ENCODE peak calls at places on chromosomes 7 and 10, in six cellular contexts. Y is H9, G is IMR-90, O is neuronal stem cell, N is mesenchymal stem cell, J is H1. A is an unnamed sample.

GRCh38 chr7:153193144-153193595 is 433.6 kb downstream of the ACTR3B start:
- DNase-seq in Y (peak; percentile 79), G (no peak), O (peak; percentile 43), N (no peak), J (peak; percentile 34), A (peak; percentile 43)

GRCh38 chr7:17069146-17069545 is 187.4 kb upstream of the AGR3 start:
- DNase-seq in Y (no peak), G (no peak), O (no peak), N (no peak), J (no peak), A (no peak)

GRCh38 chr7:98133181-98133580 is 26.5 kb downstream of the LMTK2 start:
- DNase-seq in Y (no peak), G (no peak), O (no peak), N (peak; percentile 16), J (no peak), A (no peak)

GRCh38 chr7:105448181-105448580 is 59.5 kb upstream of the SRPK2 start:
- DNase-seq in Y (no peak), G (no peak), O (no peak), N (no peak), J (no peak), A (no peak)

GRCh38 chr7:515628-516027 is 4.0 kb downstream of the PDGFA start:
- DNase-seq in Y (peak; percentile 88), G (no peak), O (no peak), N (no peak), J (no peak), A (no peak)

GRCh38 chr7:76316984-76317781 is 14.7 kb downstream of the HSPB1 start:
- DNase-seq in Y (no peak), G (no peak), O (no peak), N (no peak), J (no peak), A (no peak)

GRCh38 chr10:70232155-70232858 is 922 bp downstream of the PPA1 start:
- DNase-seq in Y (no peak), G (peak; percentile 60), O (peak; percentile 21), N (peak; percentile 84), J (no peak), A (peak; percentile 51)

GRCh38 chr10:132470306-132471124 is 67.1 kb upstream of the INPP5A start:
- DNase-seq in Y (no peak), G (no peak), O (no peak), N (no peak), J (no peak), A (no peak)

GRCh38 chr10:75396861-75397570 is 4.5 kb downstream of the ZNF503 start:
- DNase-seq in Y (peak; percentile 50), G (no peak), O (peak; percentile 38), N (peak; percentile 56), J (no peak), A (no peak)

GRCh38 chr7:31017036-31017747 is 34.9 kb upstream of the ADCYAP1R1 start:
- DNase-seq in Y (no peak), G (no peak), O (no peak), N (no peak), J (no peak), A (no peak)

GRCh38 chr10:63227207-63227895 is 94.2 kb downstream of the NRBF2 start:
- DNase-seq in Y (no peak), G (no peak), O (no peak), N (peak; percentile 41), J (no peak), A (no peak)

GRCh38 chr7:57201895-57202210 is 69.6 kb upstream of the ZNF479 start:
- DNase-seq in Y (no peak), G (no peak), O (no peak), N (no peak), J (no peak), A (no peak)

GRCh38 chr7:16345979-16346958 is 75.1 kb downstream of the CRPPA start:
- DNase-seq in Y (no peak), G (peak; percentile 58), O (no peak), N (peak; percentile 70), J (no peak), A (peak; percentile 36)

GRCh38 chr7:27367179-27367929 is 124.8 kb downstream of the EVX1 start:
- DNase-seq in Y (no peak), G (no peak), O (no peak), N (no peak), J (no peak), A (no peak)

GRCh38 chr7:113717739-113718138 is 201.1 kb downstream of the PPP1R3A start:
- DNase-seq in Y (no peak), G (no peak), O (no peak), N (no peak), J (no peak), A (no peak)

GRCh38 chr10:47030191-47030698 is 119.0 kb downstream of the PTPN20 start:
- DNase-seq in Y (peak; percentile 10), G (no peak), O (no peak), N (no peak), J (no peak), A (no peak)

GRCh38 chr7:25815711-25816110 is 336.3 kb upstream of the NFE2L3 start:
- DNase-seq in Y (no peak), G (no peak), O (no peak), N (no peak), J (no peak), A (no peak)

GRCh38 chr7:40346554-40346953 is 211.7 kb downstream of the SUGCT start:
- DNase-seq in Y (no peak), G (no peak), O (no peak), N (no peak), J (no peak), A (no peak)

GRCh38 chr10:98055875-98056516 is 25.6 kb upstream of the CRTAC1 start:
- DNase-seq in Y (peak; percentile 69), G (peak; percentile 6), O (peak; percentile 53), N (peak; percentile 9), J (no peak), A (peak; percentile 15)

GRCh38 chr7:979886-980571 is 3.0 kb upstream of the CYP2W1 start:
- DNase-seq in Y (no peak), G (no peak), O (no peak), N (peak; percentile 19), J (no peak), A (no peak)

DNA sequence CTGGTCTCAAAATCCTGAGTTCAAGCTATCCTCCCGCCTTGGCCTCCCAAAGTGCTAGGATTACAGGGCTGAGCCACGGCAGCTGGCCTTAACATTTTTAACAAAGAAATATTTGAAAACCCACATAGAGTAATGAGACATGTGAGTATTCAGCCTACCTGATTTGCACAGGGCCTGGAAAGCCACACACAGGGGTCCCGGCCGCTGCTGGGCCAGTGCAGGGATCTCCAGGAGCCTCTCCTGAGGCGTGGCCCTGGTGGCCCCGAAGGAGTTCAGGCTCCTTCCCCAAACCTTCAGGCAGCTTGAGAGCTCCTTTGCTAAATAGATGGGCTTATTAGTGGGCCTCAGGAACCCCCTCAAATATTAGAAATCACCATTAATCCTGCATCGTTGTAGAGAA is 18.7 kb downstream of the CNPY1 start:
- DNase-seq in Y (no peak), G (no peak), O (no peak), N (no peak), J (no peak), A (no peak)
- H3K27me3 ChIP-seq in Y (peaks cover 19% of the 10 kb centered on the region), G (peaks cover 13% of the 10 kb centered on the region), O (no peaks in the 10 kb centered on the region), N (peaks cover 55% of the 10 kb centered on the region), J (peaks cover 29% of the 10 kb centered on the region), A (peaks cover 4% of the 10 kb centered on the region)

GRCh38 chr7:91135703-91136102 is 128.5 kb upstream of the FZD1 start:
- DNase-seq in Y (no peak), G (no peak), O (no peak), N (no peak), J (peak; percentile 25), A (no peak)
- H3K14ac ChIP-seq in Y (no peak overlapping the region), G (no peak overlapping the region), O (no peak overlapping the region), N (no peak overlapping the region), J (no peak overlapping the region), A (no peak overlapping the region)

GRCh38 chr7:7032221-7032620 is 150.1 kb upstream of the C1GALT1 start:
- DNase-seq in Y (no peak), G (no peak), O (no peak), N (no peak), J (no peak), A (no peak)

DNA sequence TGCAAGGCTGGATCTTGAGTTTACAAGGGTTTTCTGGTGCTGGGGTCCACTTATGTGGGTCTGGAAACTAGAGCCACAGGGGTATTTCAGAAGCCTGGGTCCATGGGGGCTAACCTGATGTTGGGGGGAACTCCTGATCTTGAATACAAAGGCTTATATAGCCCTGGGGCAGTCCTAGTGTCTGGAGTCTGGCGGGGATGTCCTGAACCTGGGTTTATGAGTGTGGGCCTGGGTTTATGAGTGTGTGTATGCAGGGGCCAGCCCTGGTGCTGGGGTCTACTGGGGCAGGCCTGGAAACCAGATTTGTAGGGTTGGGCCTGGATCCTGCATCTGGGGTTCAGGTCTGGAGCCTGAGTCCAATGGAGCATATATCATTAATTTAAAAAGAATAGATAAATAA is 146.5 kb upstream of the C1GALT1 start:
- DNase-seq in Y (no peak), G (no peak), O (no peak), N (no peak), J (no peak), A (no peak)
- H3K18ac ChIP-seq in Y (no peak overlapping the region), G (no peak overlapping the region), O (no peak overlapping the region), N (no peak overlapping the region), J (no peak overlapping the region), A (no peak overlapping the region)

GRCh38 chr10:49620286-49620810 is 6.5 kb downstream of the CHAT start:
- DNase-seq in Y (no peak), G (no peak), O (no peak), N (no peak), J (no peak), A (no peak)

GRCh38 chr10:49621561-49621960 is 7.7 kb downstream of the CHAT start:
- DNase-seq in Y (no peak), G (no peak), O (no peak), N (no peak), J (no peak), A (no peak)

GRCh38 chr10:49618861-49619260 is 5.0 kb downstream of the CHAT start:
- DNase-seq in Y (peak; percentile 3), G (no peak), O (no peak), N (no peak), J (no peak), A (no peak)

GRCh38 chr10:49620841-49621378 is 7.1 kb downstream of the CHAT start:
- DNase-seq in Y (no peak), G (no peak), O (no peak), N (no peak), J (no peak), A (no peak)

GRCh38 chr10:49619613-49620012 is 5.8 kb downstream of the CHAT start:
- DNase-seq in Y (peak; percentile 71), G (no peak), O (no peak), N (no peak), J (no peak), A (no peak)
- H3K27me3 ChIP-seq in Y (peaks cover 26% of the 10 kb centered on the region), G (peaks cover 57% of the 10 kb centered on the region), O (peaks cover 1% of the 10 kb centered on the region), N (peaks cover 65% of the 10 kb centered on the region), J (peaks cover 40% of the 10 kb centered on the region), A (peaks cover 16% of the 10 kb centered on the region)

A was measured in trophoblast cell.